ENCODE peak calls at places on chromosomes 2 and 18, in eight cellular contexts. H, L, Z, F, N, E, A and W are unnamed samples.

GRCh38 chr2:17070711-17071110 is 405.1 kb upstream of the CYRIA start:
- DNase-seq in L (no peak), H (no peak), F (no peak), E (no peak), Z (no peak), A (no peak), N (no peak), W (no peak)

GRCh38 chr18:35039633-35040032 is 1.6 kb upstream of the MAPRE2 start:
- DNase-seq in L (no peak), F (no peak), H (no peak), N (peak; percentile 42), A (no peak), Z (no peak), E (no peak), W (no peak)

GRCh38 chr2:61176755-61177726 is 15.1 kb downstream of the C2orf74 start:
- DNase-seq in F (peak; percentile 89), H (peak; percentile 98), E (peak; percentile 99), N (peak; percentile 95), L (peak; percentile 94), Z (peak; percentile 80), A (peak; percentile 88), W (peak; percentile 89)

GRCh38 chr2:11811036-11811654 is 64.7 kb downstream of the LPIN1 start:
- DNase-seq in Z (no peak), A (no peak), F (no peak), E (peak; percentile 30), N (no peak), L (no peak), H (no peak), W (no peak)

GRCh38 chr2:215612770-215613169 is 176.9 kb upstream of the FN1 start:
- DNase-seq in A (no peak), F (no peak), Z (no peak), N (no peak), H (no peak), E (peak; percentile 34), L (no peak), W (no peak)

GRCh38 chr2:217150236-217150635 is 290.4 kb upstream of the TNP1 start:
- DNase-seq in A (no peak), Z (no peak), E (no peak), H (no peak), L (no peak), F (no peak), N (no peak), W (no peak)

GRCh38 chr18:9720327-9720726 is 12.2 kb downstream of the RAB31 start:
- DNase-seq in N (no peak), Z (no peak), F (no peak), E (no peak), L (no peak), H (no peak), A (no peak), W (no peak)

GRCh38 chr2:30287857-30288513 is 56.7 kb downstream of the LBH start:
- DNase-seq in H (peak; percentile 21), L (no peak), A (no peak), N (no peak), E (no peak), F (no peak), Z (no peak), W (no peak)

GRCh38 chr2:39300044-39300820 is 56.5 kb upstream of the CDKL4 start:
- DNase-seq in A (no peak), N (no peak), H (no peak), L (no peak), E (no peak), Z (no peak), F (no peak), W (no peak)

GRCh38 chr2:26463252-26464207 is 14.4 kb downstream of the OTOF start:
- DNase-seq in E (no peak), Z (no peak), A (no peak), L (no peak), H (no peak), N (no peak), F (no peak), W (no peak)

GRCh38 chr2:209062210-209062609 is 361.6 kb upstream of the MAP2 start:
- DNase-seq in H (no peak), L (no peak), E (no peak), N (no peak), F (no peak), A (no peak), Z (no peak), W (no peak)